ENCODE peak calls at places on chromosomes 4 and X, in ten cellular contexts. One of them, this sample, is unnamed.

GRCh38 chr4:138401330-138401729 is 159.2 kb upstream of the SLC7A11 start:
- DNase-seq in activated CD4-positive, alpha-beta T cell treated with anti-CD3 and anti-CD28 coated beads, Interleukin-2, amount 50 U/mL, for 4 hours: no peak
- DNase-seq in MM.1S: no peak
- DNase-seq in adipocyte: no peak
- DNase-seq in thoracic aorta: no peak
- DNase-seq in naive thymus-derived CD4-positive, alpha-beta T cell: no peak
- DNase-seq in fibroblast of lung: no peak
- DNase-seq in AG10803: no peak
- DNase-seq in GM18507: no peak
- DNase-seq in HEK293T: no peak
- DNase-seq in this sample: no peak

GRCh38 chr4:7540654-7541413 is 106.1 kb upstream of the PSAPL1 start:
- DNase-seq in activated CD4-positive, alpha-beta T cell treated with anti-CD3 and anti-CD28 coated beads, Interleukin-2, amount 50 U/mL, for 4 hours: no peak
- DNase-seq in MM.1S: no peak
- DNase-seq in adipocyte: no peak
- DNase-seq in thoracic aorta: no peak
- DNase-seq in naive thymus-derived CD4-positive, alpha-beta T cell: no peak
- DNase-seq in fibroblast of lung: no peak
- DNase-seq in AG10803: no peak
- DNase-seq in GM18507: no peak
- DNase-seq in HEK293T: no peak
- DNase-seq in this sample: no peak

GRCh38 chr4:1290165-1290977 is 680 bp downstream of the MAEA start:
- DNase-seq in activated CD4-positive, alpha-beta T cell treated with anti-CD3 and anti-CD28 coated beads, Interleukin-2, amount 50 U/mL, for 4 hours: no peak
- DNase-seq in MM.1S: peak
- DNase-seq in adipocyte: peak
- DNase-seq in thoracic aorta: no peak
- DNase-seq in naive thymus-derived CD4-positive, alpha-beta T cell: no peak
- DNase-seq in fibroblast of lung: no peak
- DNase-seq in AG10803: peak
- DNase-seq in GM18507: no peak
- DNase-seq in HEK293T: peak
- DNase-seq in this sample: peak

GRCh38 chr4:104066533-104066932 is 346.7 kb upstream of the TACR3 start:
- DNase-seq in activated CD4-positive, alpha-beta T cell treated with anti-CD3 and anti-CD28 coated beads, Interleukin-2, amount 50 U/mL, for 4 hours: no peak
- DNase-seq in MM.1S: no peak
- DNase-seq in adipocyte: no peak
- DNase-seq in thoracic aorta: no peak
- DNase-seq in naive thymus-derived CD4-positive, alpha-beta T cell: no peak
- DNase-seq in fibroblast of lung: no peak
- DNase-seq in AG10803: no peak
- DNase-seq in GM18507: no peak
- DNase-seq in HEK293T: no peak
- DNase-seq in this sample: no peak

GRCh38 chr4:54527532-54527931 is 130.2 kb upstream of the KIT start:
- DNase-seq in activated CD4-positive, alpha-beta T cell treated with anti-CD3 and anti-CD28 coated beads, Interleukin-2, amount 50 U/mL, for 4 hours: no peak
- DNase-seq in MM.1S: no peak
- DNase-seq in adipocyte: no peak
- DNase-seq in thoracic aorta: no peak
- DNase-seq in naive thymus-derived CD4-positive, alpha-beta T cell: no peak
- DNase-seq in fibroblast of lung: no peak
- DNase-seq in AG10803: no peak
- DNase-seq in GM18507: no peak
- DNase-seq in HEK293T: no peak
- DNase-seq in this sample: no peak

GRCh38 chr4:108396900-108397299 is 223.5 kb upstream of the RPL34 start:
- DNase-seq in activated CD4-positive, alpha-beta T cell treated with anti-CD3 and anti-CD28 coated beads, Interleukin-2, amount 50 U/mL, for 4 hours: no peak
- DNase-seq in MM.1S: no peak
- DNase-seq in adipocyte: no peak
- DNase-seq in thoracic aorta: no peak
- DNase-seq in naive thymus-derived CD4-positive, alpha-beta T cell: no peak
- DNase-seq in fibroblast of lung: no peak
- DNase-seq in AG10803: no peak
- DNase-seq in GM18507: no peak
- DNase-seq in HEK293T: no peak
- DNase-seq in this sample: no peak

GRCh38 chr4:35793045-35793722 is 451.1 kb downstream of the ARAP2 start:
- DNase-seq in activated CD4-positive, alpha-beta T cell treated with anti-CD3 and anti-CD28 coated beads, Interleukin-2, amount 50 U/mL, for 4 hours: no peak
- DNase-seq in MM.1S: no peak
- DNase-seq in adipocyte: no peak
- DNase-seq in thoracic aorta: no peak
- DNase-seq in naive thymus-derived CD4-positive, alpha-beta T cell: no peak
- DNase-seq in fibroblast of lung: peak
- DNase-seq in AG10803: no peak
- DNase-seq in GM18507: no peak
- DNase-seq in HEK293T: no peak
- DNase-seq in this sample: no peak

GRCh38 chr4:121564840-121565375 is 131.9 kb downstream of the ANXA5 start:
- DNase-seq in activated CD4-positive, alpha-beta T cell treated with anti-CD3 and anti-CD28 coated beads, Interleukin-2, amount 50 U/mL, for 4 hours: no peak
- DNase-seq in MM.1S: no peak
- DNase-seq in adipocyte: peak
- DNase-seq in thoracic aorta: no peak
- DNase-seq in naive thymus-derived CD4-positive, alpha-beta T cell: no peak
- DNase-seq in fibroblast of lung: peak
- DNase-seq in AG10803: peak
- DNase-seq in GM18507: no peak
- DNase-seq in HEK293T: no peak
- DNase-seq in this sample: no peak

GRCh38 chr4:5030152-5030668 is 11.0 kb upstream of the CYTL1 start:
- DNase-seq in activated CD4-positive, alpha-beta T cell treated with anti-CD3 and anti-CD28 coated beads, Interleukin-2, amount 50 U/mL, for 4 hours: no peak
- DNase-seq in MM.1S: no peak
- DNase-seq in adipocyte: no peak
- DNase-seq in thoracic aorta: no peak
- DNase-seq in naive thymus-derived CD4-positive, alpha-beta T cell: no peak
- DNase-seq in fibroblast of lung: no peak
- DNase-seq in AG10803: no peak
- DNase-seq in GM18507: no peak
- DNase-seq in HEK293T: no peak
- DNase-seq in this sample: no peak

GRCh38 chrX:70262952-70263567 is 3.1 kb upstream of the P2RY4 start:
- DNase-seq in activated CD4-positive, alpha-beta T cell treated with anti-CD3 and anti-CD28 coated beads, Interleukin-2, amount 50 U/mL, for 4 hours: no peak
- DNase-seq in MM.1S: peak
- DNase-seq in adipocyte: peak
- DNase-seq in thoracic aorta: no peak
- DNase-seq in naive thymus-derived CD4-positive, alpha-beta T cell: peak
- DNase-seq in fibroblast of lung: peak
- DNase-seq in AG10803: peak
- DNase-seq in GM18507: no peak
- DNase-seq in HEK293T: peak
- DNase-seq in this sample: no peak

GRCh38 chr4:120801171-120801758 is 121.3 kb downstream of the PRDM5 start:
- DNase-seq in activated CD4-positive, alpha-beta T cell treated with anti-CD3 and anti-CD28 coated beads, Interleukin-2, amount 50 U/mL, for 4 hours: no peak
- DNase-seq in MM.1S: no peak
- DNase-seq in adipocyte: peak
- DNase-seq in thoracic aorta: peak
- DNase-seq in naive thymus-derived CD4-positive, alpha-beta T cell: no peak
- DNase-seq in fibroblast of lung: peak
- DNase-seq in AG10803: peak
- DNase-seq in GM18507: no peak
- DNase-seq in HEK293T: no peak
- DNase-seq in this sample: no peak

GRCh38 chr4:813900-814299 is 12.0 kb downstream of the CPLX1 start:
- DNase-seq in activated CD4-positive, alpha-beta T cell treated with anti-CD3 and anti-CD28 coated beads, Interleukin-2, amount 50 U/mL, for 4 hours: no peak
- DNase-seq in MM.1S: no peak
- DNase-seq in adipocyte: no peak
- DNase-seq in thoracic aorta: no peak
- DNase-seq in naive thymus-derived CD4-positive, alpha-beta T cell: no peak
- DNase-seq in fibroblast of lung: no peak
- DNase-seq in AG10803: no peak
- DNase-seq in GM18507: no peak
- DNase-seq in HEK293T: no peak
- DNase-seq in this sample: no peak

GRCh38 chr4:105257817-105258495 is 111.3 kb downstream of the TET2 start:
- DNase-seq in activated CD4-positive, alpha-beta T cell treated with anti-CD3 and anti-CD28 coated beads, Interleukin-2, amount 50 U/mL, for 4 hours: no peak
- DNase-seq in MM.1S: no peak
- DNase-seq in adipocyte: no peak
- DNase-seq in thoracic aorta: no peak
- DNase-seq in naive thymus-derived CD4-positive, alpha-beta T cell: no peak
- DNase-seq in fibroblast of lung: no peak
- DNase-seq in AG10803: no peak
- DNase-seq in GM18507: no peak
- DNase-seq in HEK293T: no peak
- DNase-seq in this sample: no peak

GRCh38 chr4:10492486-10492885 is 35.3 kb upstream of the ZNF518B start:
- DNase-seq in activated CD4-positive, alpha-beta T cell treated with anti-CD3 and anti-CD28 coated beads, Interleukin-2, amount 50 U/mL, for 4 hours: no peak
- DNase-seq in MM.1S: no peak
- DNase-seq in adipocyte: no peak
- DNase-seq in thoracic aorta: no peak
- DNase-seq in naive thymus-derived CD4-positive, alpha-beta T cell: no peak
- DNase-seq in fibroblast of lung: no peak
- DNase-seq in AG10803: no peak
- DNase-seq in GM18507: no peak
- DNase-seq in HEK293T: no peak
- DNase-seq in this sample: no peak

GRCh38 chr4:152460488-152460887 is 75.4 kb downstream of the FBXW7 start:
- DNase-seq in activated CD4-positive, alpha-beta T cell treated with anti-CD3 and anti-CD28 coated beads, Interleukin-2, amount 50 U/mL, for 4 hours: no peak
- DNase-seq in MM.1S: peak
- DNase-seq in adipocyte: peak
- DNase-seq in thoracic aorta: no peak
- DNase-seq in naive thymus-derived CD4-positive, alpha-beta T cell: no peak
- DNase-seq in fibroblast of lung: peak
- DNase-seq in AG10803: peak
- DNase-seq in GM18507: no peak
- DNase-seq in HEK293T: no peak
- DNase-seq in this sample: no peak